ENCODE peak calls at places on chromosomes 4 and X, in five cellular contexts. D is COR-L47; H is neural crest cell; I is right lobe of liver; W is activated T-cell treated with anti-CD3 and anti-CD28 coated beads, Interleukin-2, amount 50 U/mL, for 4 hours. R is an unnamed sample.

GRCh38 chr4:94253036-94253435 is 45.4 kb downstream of the SMARCAD1 start:
- DNase-seq in D (no peak), I (no peak), W (no peak), H (no peak), R (no peak)

GRCh38 chrX:76428243-76429130 is 977 bp downstream of the MAGEE1 start:
- DNase-seq in W (peak; percentile 41), H (no peak), D (no peak), I (peak; percentile 55), R (no peak)

GRCh38 chrX:106906361-106906760 is 3.2 kb upstream of the RIPPLY1 start:
- DNase-seq in I (no peak), D (no peak), H (no peak), W (no peak), R (no peak)

GRCh38 chr4:170589597-170590191 is 499.9 kb upstream of the AADAT start:
- DNase-seq in H (no peak), D (peak; percentile 56), I (no peak), W (no peak), R (no peak)

GRCh38 chr4:140069068-140069467 is 84.9 kb downstream of the MAML3 start:
- DNase-seq in D (no peak), H (no peak), W (no peak), I (no peak), R (no peak)

GRCh38 chrX:8105531-8105930 is 65.5 kb downstream of the VCX2 start:
- DNase-seq in D (no peak), H (no peak), W (no peak), I (no peak), R (no peak)

GRCh38 chr4:2142630-2143427 is 83.7 kb downstream of the NAT8L start:
- DNase-seq in W (no peak), H (no peak), D (peak; percentile 21), I (no peak), R (peak; percentile 12)

GRCh38 chrX:48492293-48492910 is 16.4 kb upstream of the PORCN start:
- DNase-seq in D (no peak), H (no peak), I (peak; percentile 27), W (no peak), R (no peak)

GRCh38 chr4:119615068-119615744 is 13.4 kb downstream of the PDE5A start:
- DNase-seq in W (no peak), H (no peak), I (no peak), D (no peak), R (no peak)

GRCh38 chr4:67393699-67394281 is 151.5 kb downstream of the CENPC start:
- DNase-seq in H (peak; percentile 30), D (peak; percentile 17), I (no peak), W (no peak), R (peak; percentile 80)

GRCh38 chr4:143512978-143513313 is 556 bp upstream of the SMARCA5 start:
- DNase-seq in H (no peak), W (no peak), D (peak; percentile 44), I (no peak), R (no peak)

GRCh38 chr4:140256335-140256734 is 102.4 kb upstream of the MAML3 start:
- DNase-seq in D (no peak), W (no peak), H (no peak), I (no peak), R (no peak)

GRCh38 chrX:134202561-134202960 is 34.4 kb upstream of the CCDC160 start:
- DNase-seq in D (no peak), H (no peak), I (no peak), W (no peak), R (no peak)

GRCh38 chrX:70033348-70033747 is 16.4 kb downstream of the AWAT2 start:
- DNase-seq in I (no peak), D (peak; percentile 6), H (peak; percentile 36), W (no peak), R (no peak)

GRCh38 chr4:94582517-94582916 is 130.8 kb downstream of the PDLIM5 start:
- DNase-seq in W (no peak), H (no peak), I (no peak), D (no peak), R (no peak)

GRCh38 chr4:15043226-15043625 is 40.9 kb downstream of the CPEB2 start:
- DNase-seq in H (no peak), D (peak; percentile 1), I (no peak), W (no peak), R (no peak)

GRCh38 chr4:102263024-102263787 is 82.1 kb downstream of the SLC39A8 start:
- DNase-seq in I (no peak), H (no peak), W (no peak), D (peak; percentile 41), R (no peak)

GRCh38 chrX:151225843-151226242 is 49.5 kb downstream of the GPR50 start:
- DNase-seq in W (no peak), I (no peak), D (no peak), H (no peak), R (no peak)

GRCh38 chr4:40183615-40184411 is 13.0 kb upstream of the RHOH start:
- DNase-seq in W (no peak), D (no peak), I (no peak), H (no peak), R (no peak)

GRCh38 chr4:153448003-153448731 is 18.0 kb upstream of the TMEM131L start:
- DNase-seq in W (no peak), D (peak; percentile 28), I (no peak), H (no peak), R (no peak)